ENCODE peak calls at places on chromosomes 7 and 10, in four cellular contexts. One of them, this sample, is unnamed.

GRCh38 chr7:16320261-16320660 is 101.1 kb downstream of the CRPPA start:
- DNase-seq in K562: no peak
- DNase-seq in GM12878: no peak
- DNase-seq in H1: no peak
- DNase-seq in this sample: no peak

GRCh38 chr10:7541137-7542087 is 125.4 kb downstream of the ITIH5 start:
- DNase-seq in K562: no peak
- DNase-seq in GM12878: no peak
- DNase-seq in H1: peak
- DNase-seq in this sample: peak

GRCh38 chr7:105876964-105877601 is 684 bp upstream of the ATXN7L1 start:
- DNase-seq in K562: peak
- DNase-seq in GM12878: no peak
- DNase-seq in H1: peak
- DNase-seq in this sample: peak

GRCh38 chr10:63666836-63667383 is 145.7 kb downstream of the REEP3 start:
- DNase-seq in K562: no peak
- DNase-seq in GM12878: peak
- DNase-seq in H1: no peak
- DNase-seq in this sample: no peak

GRCh38 chr7:21572331-21572730 is 29.5 kb downstream of the DNAH11 start:
- DNase-seq in K562: no peak
- DNase-seq in GM12878: no peak
- DNase-seq in H1: no peak
- DNase-seq in this sample: no peak

GRCh38 chr7:16921644-16922257 is 40.0 kb upstream of the AGR3 start:
- DNase-seq in K562: no peak
- DNase-seq in GM12878: no peak
- DNase-seq in H1: no peak
- DNase-seq in this sample: no peak

GRCh38 chr10:124539935-124540641 is 78.5 kb downstream of the LHPP start:
- DNase-seq in K562: peak
- DNase-seq in GM12878: no peak
- DNase-seq in H1: peak
- DNase-seq in this sample: peak

GRCh38 chr7:33727415-33727814 is 177.9 kb upstream of the BMPER start:
- DNase-seq in K562: no peak
- DNase-seq in GM12878: no peak
- DNase-seq in H1: no peak
- DNase-seq in this sample: no peak

GRCh38 chr10:77471069-77471536 is 166.5 kb downstream of the KCNMA1 start:
- DNase-seq in K562: no peak
- DNase-seq in GM12878: no peak
- DNase-seq in H1: no peak
- DNase-seq in this sample: no peak

GRCh38 chr7:112105584-112106540 is 100.3 kb downstream of the DOCK4 start:
- DNase-seq in K562: no peak
- DNase-seq in GM12878: no peak
- DNase-seq in H1: no peak
- DNase-seq in this sample: no peak

GRCh38 chr7:89259085-89259484 is 463.5 kb upstream of the TEX47 start:
- DNase-seq in K562: no peak
- DNase-seq in GM12878: no peak
- DNase-seq in H1: no peak
- DNase-seq in this sample: no peak

GRCh38 chr7:142300689-142301088 is 42.8 kb upstream of the PRSS58 start:
- DNase-seq in K562: peak
- DNase-seq in GM12878: no peak
- DNase-seq in H1: peak
- DNase-seq in this sample: no peak

GRCh38 chr7:84337386-84337785 is 142.8 kb upstream of the SEMA3A start:
- DNase-seq in K562: no peak
- DNase-seq in GM12878: no peak
- DNase-seq in H1: no peak
- DNase-seq in this sample: no peak

GRCh38 chr10:43815486-43815885 is 166.8 kb upstream of the ZNF32 start:
- DNase-seq in K562: no peak
- DNase-seq in GM12878: no peak
- DNase-seq in H1: no peak
- DNase-seq in this sample: no peak

GRCh38 chr7:124856299-124856888 is 73.2 kb downstream of the POT1 start:
- DNase-seq in K562: peak
- DNase-seq in GM12878: no peak
- DNase-seq in H1: no peak
- DNase-seq in this sample: peak

GRCh38 chr10:20945546-20946332 is 48.6 kb upstream of the NEBL start:
- DNase-seq in K562: no peak
- DNase-seq in GM12878: no peak
- DNase-seq in H1: no peak
- DNase-seq in this sample: no peak

GRCh38 chr7:19560111-19560883 is 148.5 kb downstream of the POLR1F start:
- DNase-seq in K562: no peak
- DNase-seq in GM12878: no peak
- DNase-seq in H1: no peak
- DNase-seq in this sample: no peak

GRCh38 chr7:1576521-1577253 is 6.9 kb upstream of the PSMG3 start:
- DNase-seq in K562: no peak
- DNase-seq in GM12878: no peak
- DNase-seq in H1: no peak
- DNase-seq in this sample: no peak

GRCh38 chr10:73131295-73131694 is 21.0 kb downstream of the NUDT13 start:
- DNase-seq in K562: no peak
- DNase-seq in GM12878: no peak
- DNase-seq in H1: no peak
- DNase-seq in this sample: no peak

GRCh38 chr7:159205833-159206232 is 61.2 kb upstream of the VIPR2 start:
- DNase-seq in K562: no peak
- DNase-seq in GM12878: no peak
- DNase-seq in H1: no peak
- DNase-seq in this sample: no peak

GRCh38 chr10:33461295-33461640 is 126.8 kb upstream of the NRP1 start:
- DNase-seq in K562: no peak
- DNase-seq in GM12878: no peak
- DNase-seq in H1: no peak
- DNase-seq in this sample: no peak
- H3K27ac ChIP-seq in K562: no peak
- H3K27ac ChIP-seq in GM12878: no peak
- H3K27ac ChIP-seq in H1: no peak
- H3K27ac ChIP-seq in this sample: no peak

DNA sequence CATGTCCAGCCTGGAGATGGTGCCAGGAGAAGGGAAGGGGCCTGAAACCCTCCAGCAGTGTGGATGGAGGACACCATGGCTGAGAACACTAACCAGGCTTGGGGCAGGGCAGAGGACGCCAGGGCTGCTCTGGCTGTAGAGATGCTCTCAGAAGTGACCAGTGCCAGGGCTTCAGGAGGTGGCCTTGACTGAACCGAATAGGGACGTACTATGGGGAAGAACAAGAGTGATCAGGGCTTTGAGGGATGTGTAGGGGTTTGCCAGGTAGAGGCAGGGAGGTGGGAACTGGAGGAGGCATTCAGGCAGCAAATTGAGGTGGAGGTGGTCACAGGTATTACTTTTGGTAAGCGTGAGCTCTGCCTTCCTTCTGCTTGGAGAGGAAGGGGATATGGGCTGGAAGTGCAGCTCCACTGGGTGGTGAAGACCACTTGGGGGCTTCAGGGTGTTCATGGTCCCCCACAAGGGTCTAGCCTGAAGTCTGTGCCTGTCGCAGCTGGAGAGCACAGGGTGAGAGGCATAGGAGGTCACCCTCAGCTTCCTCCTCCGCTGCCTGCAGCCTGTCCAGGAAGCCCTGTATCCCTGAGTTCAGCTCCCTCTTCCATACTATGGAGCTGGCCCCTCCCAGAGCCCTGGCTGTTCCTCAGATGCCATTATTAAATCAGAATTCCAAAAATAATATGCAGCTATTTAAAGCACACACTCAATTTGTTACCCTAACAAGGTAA is 27.8 kb downstream of the ADCY1 start:
- DNase-seq in K562: no peak
- DNase-seq in GM12878: no peak
- DNase-seq in H1: peak
- DNase-seq in this sample: no peak
- TF ChIP-seq TAF1 in K562: no peak
- TF ChIP-seq TAF1 in GM12878: no peak
- TF ChIP-seq TAF1 in H1: no peak
- TF ChIP-seq TAF1 in this sample: no peak

GRCh38 chr10:80196270-80196949 is 8.9 kb downstream of the ANXA11 start:
- DNase-seq in K562: no peak
- DNase-seq in GM12878: peak
- DNase-seq in H1: no peak
- DNase-seq in this sample: peak
- TF ChIP-seq BRCA1 in K562: no peak
- TF ChIP-seq BRCA1 in GM12878: no peak
- TF ChIP-seq BRCA1 in H1: no peak
- TF ChIP-seq BRCA1 in this sample: no peak

DNA sequence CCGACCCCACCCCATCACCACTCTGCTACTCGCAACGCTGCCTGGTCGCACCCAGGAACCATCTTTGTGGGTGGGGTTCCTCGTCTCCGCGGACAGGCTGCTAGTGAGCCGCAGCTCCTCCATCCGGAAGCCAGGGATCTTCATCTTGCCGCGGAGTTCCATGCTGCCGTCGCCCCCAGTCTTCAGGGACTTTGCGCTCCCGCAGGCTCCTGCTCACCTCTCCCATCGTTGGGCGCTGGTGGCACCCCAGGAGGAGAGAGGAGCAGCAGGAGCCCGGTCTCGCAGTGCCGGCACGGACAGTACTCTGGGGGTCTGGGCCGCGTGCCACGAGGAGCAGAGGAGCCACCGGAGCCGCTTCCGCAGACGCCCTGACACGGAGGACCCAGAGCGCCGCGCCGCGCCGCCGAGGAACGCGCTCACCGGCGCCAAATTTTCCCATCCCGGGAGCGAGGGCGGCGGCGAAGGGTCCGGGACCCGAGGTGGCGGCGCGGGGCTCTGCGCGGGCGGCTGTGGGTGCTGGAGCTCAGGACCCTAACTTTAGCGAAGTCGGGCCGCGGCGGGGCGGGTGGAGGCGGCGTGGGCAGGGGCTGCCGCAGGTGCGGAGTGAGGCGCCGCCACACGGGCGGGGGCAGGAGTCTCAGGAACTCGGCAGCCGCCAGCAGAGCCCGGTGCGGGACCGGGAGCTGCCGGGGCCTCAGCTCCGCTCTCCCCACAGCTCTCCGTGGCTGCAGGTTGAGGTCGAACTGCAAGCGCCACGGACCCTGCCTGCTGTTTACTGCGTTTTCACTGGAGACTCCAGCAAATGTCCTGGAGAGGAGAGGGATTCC is 750.2 kb upstream of the SORCS1 start:
- DNase-seq in K562: no peak
- DNase-seq in GM12878: no peak
- DNase-seq in H1: peak
- DNase-seq in this sample: no peak
- H3K27ac ChIP-seq in K562: no peak
- H3K27ac ChIP-seq in GM12878: no peak
- H3K27ac ChIP-seq in H1: peak
- H3K27ac ChIP-seq in this sample: no peak

GRCh38 chr10:101658910-101659309 is 36.1 kb downstream of the FBXW4 start:
- DNase-seq in K562: no peak
- DNase-seq in GM12878: no peak
- DNase-seq in H1: no peak
- DNase-seq in this sample: no peak

GRCh38 chr10:101655581-101655980 is 39.4 kb downstream of the FBXW4 start:
- DNase-seq in K562: no peak
- DNase-seq in GM12878: no peak
- DNase-seq in H1: no peak
- DNase-seq in this sample: no peak

GRCh38 chr10:101653536-101653935 is 41.4 kb downstream of the FBXW4 start:
- DNase-seq in K562: no peak
- DNase-seq in GM12878: no peak
- DNase-seq in H1: no peak
- DNase-seq in this sample: no peak

GRCh38 chr10:101660268-101660667 is 34.7 kb downstream of the FBXW4 start:
- DNase-seq in K562: no peak
- DNase-seq in GM12878: no peak
- DNase-seq in H1: no peak
- DNase-seq in this sample: no peak

DNA sequence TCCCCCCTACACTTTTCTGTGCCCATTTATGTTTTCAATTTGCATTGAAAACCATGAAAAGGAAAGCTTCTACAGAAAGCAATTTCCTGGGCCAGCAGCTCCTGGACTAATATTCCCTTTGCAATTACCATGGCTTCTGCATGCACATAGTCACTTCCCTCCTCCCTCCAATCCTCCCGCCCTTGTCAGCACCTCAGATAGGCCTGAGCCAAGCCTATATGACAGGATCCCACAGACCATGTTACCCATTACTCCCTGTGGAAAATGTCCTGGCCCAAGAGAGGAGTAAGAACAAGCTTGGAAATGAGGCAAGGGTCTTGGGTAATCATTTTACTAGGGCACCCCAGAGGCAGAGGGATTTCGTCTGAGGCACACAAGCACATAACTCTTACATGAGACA is 38.1 kb downstream of the FBXW4 start:
- DNase-seq in K562: no peak
- DNase-seq in GM12878: no peak
- DNase-seq in H1: no peak
- DNase-seq in this sample: no peak
- TF ChIP-seq TAF1 in K562: no peak
- TF ChIP-seq TAF1 in GM12878: no peak
- TF ChIP-seq TAF1 in H1: no peak
- TF ChIP-seq TAF1 in this sample: no peak

GRCh38 chr7:22936246-22936645 is 77.7 kb downstream of the HYCC1 start:
- DNase-seq in K562: no peak
- DNase-seq in GM12878: no peak
- DNase-seq in H1: no peak
- DNase-seq in this sample: no peak
- TF ChIP-seq BRCA1 in K562: no peak
- TF ChIP-seq BRCA1 in GM12878: no peak
- TF ChIP-seq BRCA1 in H1: no peak
- TF ChIP-seq BRCA1 in this sample: no peak

GRCh38 chr10:12364559-12364958 is 15.2 kb downstream of the CAMK1D start:
- DNase-seq in K562: no peak
- DNase-seq in GM12878: no peak
- DNase-seq in H1: no peak
- DNase-seq in this sample: no peak

GRCh38 chr10:12355384-12355783 is 6.0 kb downstream of the CAMK1D start:
- DNase-seq in K562: no peak
- DNase-seq in GM12878: no peak
- DNase-seq in H1: no peak
- DNase-seq in this sample: no peak

GRCh38 chr10:12358863-12359647 is 9.7 kb downstream of the CAMK1D start:
- DNase-seq in K562: no peak
- DNase-seq in GM12878: no peak
- DNase-seq in H1: no peak
- DNase-seq in this sample: no peak

GRCh38 chr10:12357525-12358151 is 8.3 kb downstream of the CAMK1D start:
- DNase-seq in K562: no peak
- DNase-seq in GM12878: no peak
- DNase-seq in H1: no peak
- DNase-seq in this sample: no peak

GRCh38 chr10:12360461-12360860 is 11.1 kb downstream of the CAMK1D start:
- DNase-seq in K562: no peak
- DNase-seq in GM12878: no peak
- DNase-seq in H1: no peak
- DNase-seq in this sample: no peak
- H3K27ac ChIP-seq in K562: no peak
- H3K27ac ChIP-seq in GM12878: no peak
- H3K27ac ChIP-seq in H1: no peak
- H3K27ac ChIP-seq in this sample: no peak

This sample was measured in HepG2.